ENCODE peak calls at places on chromosomes 16 and 17, in five cellular contexts. S, E, I, X and H are unnamed samples.

GRCh38 chr17:81241648-81242420 is 2.7 kb downstream of the NDUFAF8 start:
- DNase-seq in S (peak; percentile 84), X (peak; percentile 19), I (peak; percentile 57), E (peak; percentile 54), H (no peak)

GRCh38 chr17:47785538-47786123 is 36.0 kb downstream of the OSBPL7 start:
- DNase-seq in E (no peak), I (peak; percentile 38), X (peak; percentile 27), S (no peak), H (no peak)

GRCh38 chr17:16189791-16190348 is 25.5 kb downstream of the NCOR1 start:
- DNase-seq in I (no peak), X (no peak), E (no peak), S (no peak), H (no peak)

GRCh38 chr16:31477220-31478216 is 5.4 kb upstream of the SLC5A2 start:
- DNase-seq in I (no peak), E (no peak), S (peak; percentile 59), X (no peak), H (no peak)

GRCh38 chr17:45127583-45128300 is 4.6 kb downstream of the PLCD3 start:
- DNase-seq in X (peak; percentile 72), E (peak; percentile 64), I (peak; percentile 57), S (no peak), H (peak; percentile 88)

GRCh38 chr16:55478827-55479559 is at the start of gene MMP2:
- DNase-seq in I (peak; percentile 86), X (peak; percentile 81), E (peak; percentile 78), S (peak; percentile 88), H (peak; percentile 88)

GRCh38 chr16:77499373-77500285 is 64.8 kb upstream of the ADAMTS18 start:
- DNase-seq in E (peak; percentile 19), X (peak; percentile 71), S (peak; percentile 53), I (peak; percentile 68), H (peak; percentile 52)

GRCh38 chr16:54927125-54928015 is 3.3 kb upstream of the IRX5 start:
- DNase-seq in X (peak; percentile 6), S (no peak), I (no peak), E (no peak), H (no peak)

GRCh38 chr17:27296427-27296979 is 2.6 kb downstream of the WSB1 start:
- DNase-seq in E (no peak), I (peak; percentile 90), S (no peak), X (peak; percentile 75), H (no peak)

GRCh38 chr16:12120331-12120981 is 143.9 kb downstream of the SNX29 start:
- DNase-seq in E (peak; percentile 63), S (no peak), X (peak; percentile 70), I (no peak), H (peak; percentile 70)

GRCh38 chr16:60478810-60479209 is 1557.4 kb downstream of the CDH8 start:
- DNase-seq in X (no peak), I (no peak), E (no peak), S (no peak), H (no peak)

GRCh38 chr17:81481815-81482505 is 30.6 kb downstream of the ACTG1 start:
- DNase-seq in E (no peak), I (no peak), X (no peak), S (no peak), H (no peak)

GRCh38 chr16:84922351-84923135 is 88.8 kb downstream of the ZDHHC7 start:
- DNase-seq in X (no peak), E (peak; percentile 86), S (peak; percentile 89), I (no peak), H (no peak)

GRCh38 chr16:69934751-69935150 is 16.4 kb upstream of the CLEC18A start:
- DNase-seq in I (no peak), X (no peak), S (no peak), E (no peak), H (no peak)

GRCh38 chr16:89300311-89300975 is 82.9 kb downstream of the ZNF778 start:
- DNase-seq in X (no peak), S (peak; percentile 78), I (no peak), E (peak; percentile 69), H (no peak)

GRCh38 chr16:30394603-30395154 is 541 bp upstream of the ZNF48 start:
- DNase-seq in I (peak; percentile 66), S (no peak), X (peak; percentile 62), E (no peak), H (no peak)

GRCh38 chr16:745739-746138 is 4.9 kb upstream of the CIAO3 start:
- DNase-seq in E (no peak), S (no peak), I (no peak), X (no peak), H (no peak)

GRCh38 chr16:85168732-85169256 is 56.5 kb upstream of the CIBAR2 start:
- DNase-seq in S (peak; percentile 89), E (peak; percentile 76), X (peak; percentile 63), I (peak; percentile 83), H (peak; percentile 70)

GRCh38 chr16:57186630-57187507 is 740 bp downstream of the RSPRY1 start:
- DNase-seq in X (no peak), E (peak; percentile 18), S (no peak), I (peak; percentile 74), H (no peak)

GRCh38 chr17:78130439-78131101 is at the start of gene TMC8:
- DNase-seq in X (no peak), S (peak; percentile 57), I (no peak), E (no peak), H (no peak)
- H3K4me3 ChIP-seq in X (no peak within 1 kb of the TSS), S (peak within 1 kb of the TSS; percentile 49), I (no peak within 1 kb of the TSS), E (no peak within 1 kb of the TSS), H (no peak within 1 kb of the TSS)

GRCh38 chr17:77453613-77454559 is 313.1 kb downstream of the SEC14L1 start:
- DNase-seq in S (no peak), X (no peak), I (no peak), E (no peak), H (no peak)
- H3K4me1 ChIP-seq in S (peaks cover 34% of the 10 kb centered on the region), X (peaks cover 48% of the 10 kb centered on the region), I (peaks cover 39% of the 10 kb centered on the region), E (peaks cover 100% of the 10 kb centered on the region), H (no peaks in the 10 kb centered on the region)

GRCh38 chr17:75683467-75684041 is 16.4 kb downstream of the SAP30BP start:
- DNase-seq in X (peak; percentile 84), E (no peak), I (peak; percentile 96), S (no peak), H (peak; percentile 8)
- H3K27ac ChIP-seq in X (no peak overlapping the region), E (no peak overlapping the region), I (peak overlapping the region; percentile 88), S (no peak overlapping the region), H (no peak overlapping the region)

GRCh38 chr17:35539659-35540026 is 2.2 kb upstream of the SLFN12L start:
- DNase-seq in X (no peak), S (no peak), E (no peak), I (no peak), H (no peak)

GRCh38 chr17:35542990-35543389 is 5.5 kb upstream of the SLFN12L start:
- DNase-seq in I (no peak), E (no peak), S (no peak), X (no peak), H (no peak)

GRCh38 chr17:35540589-35541404 is 3.3 kb upstream of the SLFN12L start:
- DNase-seq in I (peak; percentile 20), X (peak; percentile 15), E (peak; percentile 50), S (peak; percentile 53), H (peak; percentile 82)

GRCh38 chr17:35543856-35544255 is 6.4 kb upstream of the SLFN12L start:
- DNase-seq in E (no peak), S (no peak), I (no peak), X (no peak), H (no peak)

DNA sequence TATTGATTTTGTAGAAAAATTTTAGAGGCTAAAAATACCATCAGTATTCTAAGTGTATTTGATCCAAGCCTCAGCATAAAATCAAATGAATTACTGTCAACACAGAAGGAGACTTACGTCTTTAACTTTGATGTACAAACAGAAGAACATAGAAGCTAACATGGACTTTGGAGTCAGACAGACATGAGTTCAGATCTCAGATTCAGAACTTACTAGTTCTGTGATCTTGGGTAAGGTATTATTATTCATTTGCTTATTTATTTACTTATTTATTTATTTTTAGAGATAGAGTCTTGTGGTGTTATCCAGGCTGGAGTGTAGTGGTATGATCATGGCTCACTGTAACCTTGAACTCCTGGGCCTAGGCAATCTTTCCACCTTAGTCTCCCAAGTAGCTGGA is 4.0 kb upstream of the SLFN12L start:
- DNase-seq in S (no peak), X (no peak), E (no peak), I (no peak), H (no peak)
- H3K4me3 ChIP-seq in S (peak overlapping the region; percentile 56), X (peak overlapping the region; percentile 39), E (no peak overlapping the region), I (no peak overlapping the region), H (no peak overlapping the region)

DNA sequence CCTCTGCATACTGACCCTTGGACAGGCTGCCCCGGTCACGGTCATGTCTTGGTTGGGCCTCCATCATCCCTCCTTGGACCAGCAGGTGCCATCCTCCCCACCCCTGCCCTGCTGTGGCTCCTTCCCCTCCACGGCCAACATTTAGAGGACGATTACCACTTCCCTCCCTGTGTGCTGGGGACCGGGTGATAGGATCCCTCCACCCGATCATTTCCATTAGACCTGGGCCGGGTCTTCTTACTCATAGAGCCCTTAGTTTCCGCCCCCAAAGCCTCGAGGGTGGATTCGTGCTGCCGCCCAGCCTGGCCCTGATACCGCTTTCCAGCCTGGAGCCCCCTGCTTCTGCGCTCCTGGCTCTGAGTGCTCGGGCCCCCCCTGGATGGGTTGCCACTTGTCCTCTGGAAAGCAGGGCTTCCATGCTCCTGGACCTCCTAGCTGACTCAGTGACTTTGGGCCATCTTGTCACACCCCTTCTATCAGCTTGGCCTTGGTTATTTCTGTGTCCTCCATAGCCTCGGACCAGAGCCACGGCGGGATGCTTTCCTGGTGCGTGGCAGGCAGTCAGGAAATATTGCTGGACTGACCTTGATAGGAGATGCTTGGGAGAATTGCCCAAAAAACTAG is 171.4 kb downstream of the SEC14L1 start:
- DNase-seq in X (no peak), E (no peak), I (no peak), S (peak; percentile 38), H (peak; percentile 72)
- H3K4me1 ChIP-seq in X (peaks cover 24% of the 10 kb centered on the region), E (peaks cover 42% of the 10 kb centered on the region), I (peaks cover 55% of the 10 kb centered on the region), S (peaks cover 35% of the 10 kb centered on the region), H (no peaks in the 10 kb centered on the region)

DNA sequence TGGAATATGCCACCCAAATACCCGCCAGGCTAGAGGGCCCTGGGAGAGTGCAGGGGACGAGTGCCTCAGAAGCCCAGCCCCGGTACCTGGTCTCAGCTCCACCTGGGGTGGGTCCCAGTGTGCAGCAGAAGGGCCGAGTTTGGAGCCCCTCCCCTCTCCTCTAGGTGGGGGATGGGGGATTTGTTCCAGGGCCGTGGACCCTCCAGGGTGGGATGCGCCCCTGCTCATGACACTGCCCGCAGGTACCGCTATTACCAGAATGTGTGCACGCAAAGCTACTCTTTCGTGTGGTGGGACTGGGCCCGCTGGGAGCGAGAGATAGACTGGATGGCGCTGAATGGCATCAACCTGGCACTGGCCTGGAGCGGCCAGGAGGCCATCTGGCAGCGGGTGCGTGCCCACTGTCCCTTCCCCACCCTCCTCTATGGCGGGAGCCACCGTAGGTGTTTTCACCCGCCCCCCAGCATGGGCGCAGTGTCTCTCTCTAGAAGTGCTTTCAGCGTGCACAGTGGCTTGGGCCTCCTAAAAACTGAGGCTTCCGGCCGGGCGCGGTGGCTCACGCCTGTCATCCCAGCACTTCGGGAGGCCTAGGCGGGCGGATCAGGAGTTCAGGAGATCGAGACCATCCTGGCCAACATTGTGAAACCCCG is 1.2 kb downstream of the NAGLU start:
- DNase-seq in X (no peak), E (peak; percentile 26), S (peak; percentile 61), I (no peak), H (no peak)
- H3K27ac ChIP-seq in X (peak overlapping the region; percentile 70), E (peak overlapping the region; percentile 97), S (peak overlapping the region; percentile 92), I (no peak overlapping the region), H (peak overlapping the region; percentile 55)

GRCh38 chr17:17214646-17215436 is 8.7 kb upstream of the PLD6 start:
- DNase-seq in I (no peak), E (no peak), S (no peak), X (no peak), H (no peak)
- H3K4me3 ChIP-seq in I (no peak overlapping the region), E (no peak overlapping the region), S (no peak overlapping the region), X (no peak overlapping the region), H (no peak overlapping the region)